ENCODE peak calls at places on chromosomes 1 and 21, in seven cellular contexts. G is T-cell; O is GM12892; A is HEK293T; W is stimulated activated CD4-positive, alpha-beta T cell treated with anti-CD3 and anti-CD28 coated beads, Interleukin-15, amount 100 ng/mL, for 1 hour; N is A172; C is activated CD8-positive, alpha-beta memory T cell treated with anti-CD3 and anti-CD28 coated beads, Interleukin-2, amount 50 U/mL, for 48 hours. V is an unnamed sample.

GRCh38 chr1:85200870-85201339 is at the start of gene SYDE2:
- DNase-seq in G (peak; percentile 77), O (peak; percentile 69), A (peak; percentile 91), W (peak; percentile 61), N (peak; percentile 49), C (peak; percentile 77), V (peak; percentile 16)

GRCh38 chr1:232487236-232487635 is 142.7 kb downstream of the SIPA1L2 start:
- DNase-seq in G (no peak), O (no peak), A (no peak), W (no peak), N (no peak), C (no peak), V (no peak)

GRCh38 chr1:241640149-241640866 is at the start of the genes CHML and OPN3:
- DNase-seq in G (peak; percentile 84), O (peak; percentile 85), A (peak; percentile 99), W (peak; percentile 89), N (peak; percentile 80), C (peak; percentile 97), V (peak; percentile 48)

GRCh38 chr1:246324711-246325110 is 182.4 kb downstream of the SMYD3 start:
- DNase-seq in G (no peak), O (no peak), A (no peak), W (no peak), N (peak; percentile 65), C (no peak), V (no peak)

GRCh38 chr1:236526079-236526478 is 2.3 kb downstream of the LGALS8 start:
- DNase-seq in G (no peak), O (no peak), A (no peak), W (no peak), N (no peak), C (no peak), V (no peak)

GRCh38 chr1:9996624-9997582 is at the start of gene RBP7:
- DNase-seq in G (peak; percentile 2), O (peak; percentile 38), A (peak; percentile 13), W (no peak), N (no peak), C (peak; percentile 57), V (no peak)

GRCh38 chr21:46159390-46159789 is 4.0 kb upstream of the FTCD start:
- DNase-seq in G (no peak), O (no peak), A (no peak), W (no peak), N (no peak), C (no peak), V (no peak)

GRCh38 chr1:153058154-153058553 is 842 bp upstream of the SPRR2A start:
- DNase-seq in G (no peak), O (no peak), A (no peak), W (no peak), N (no peak), C (no peak), V (no peak)

GRCh38 chr1:38052750-38053415 is 6.3 kb upstream of the POU3F1 start:
- DNase-seq in G (no peak), O (no peak), A (no peak), W (no peak), N (no peak), C (no peak), V (no peak)

GRCh38 chr1:229730573-229730972 is 104.5 kb downstream of the URB2 start:
- DNase-seq in G (no peak), O (no peak), A (no peak), W (no peak), N (no peak), C (no peak), V (no peak)

GRCh38 chr1:238485062-238485905 is 594.6 kb upstream of the ZP4 start:
- DNase-seq in G (no peak), O (no peak), A (no peak), W (no peak), N (peak; percentile 75), C (no peak), V (no peak)